ENCODE peak calls at places on chromosomes 7 and 10, in six cellular contexts. One of them, this sample, is unnamed.

GRCh38 chr7:110646814-110647213 is 444.1 kb upstream of the LRRN3 start:
- DNase-seq in retina: no peak
- DNase-seq in activated T-cell treated with anti-CD3 and anti-CD28 coated beads for 1 hour: no peak
- DNase-seq in T-helper 2 cell: no peak
- DNase-seq in fibroblast of mammary gland: no peak
- DNase-seq in epithelial cell of esophagus: no peak
- DNase-seq in this sample: no peak

GRCh38 chr10:104323721-104324686 is 14.3 kb downstream of the ITPRIP start:
- DNase-seq in retina: no peak
- DNase-seq in fibroblast of mammary gland: peak; percentile 12
- DNase-seq in activated T-cell treated with anti-CD3 and anti-CD28 coated beads for 1 hour: no peak
- DNase-seq in epithelial cell of esophagus: no peak
- DNase-seq in T-helper 2 cell: no peak
- DNase-seq in this sample: no peak

GRCh38 chr7:17044868-17045267 is 163.1 kb upstream of the AGR3 start:
- DNase-seq in epithelial cell of esophagus: no peak
- DNase-seq in fibroblast of mammary gland: no peak
- DNase-seq in retina: no peak
- DNase-seq in T-helper 2 cell: no peak
- DNase-seq in activated T-cell treated with anti-CD3 and anti-CD28 coated beads for 1 hour: no peak
- DNase-seq in this sample: no peak

GRCh38 chr7:105896407-105896842 is 20.0 kb upstream of the ATXN7L1 start:
- DNase-seq in T-helper 2 cell: peak; percentile 7
- DNase-seq in retina: no peak
- DNase-seq in fibroblast of mammary gland: no peak
- DNase-seq in activated T-cell treated with anti-CD3 and anti-CD28 coated beads for 1 hour: no peak
- DNase-seq in epithelial cell of esophagus: no peak
- DNase-seq in this sample: no peak

GRCh38 chr10:114925675-114926204 is 12.3 kb upstream of the TRUB1 start:
- DNase-seq in fibroblast of mammary gland: peak; percentile 53
- DNase-seq in activated T-cell treated with anti-CD3 and anti-CD28 coated beads for 1 hour: no peak
- DNase-seq in T-helper 2 cell: no peak
- DNase-seq in retina: no peak
- DNase-seq in epithelial cell of esophagus: peak; percentile 39
- DNase-seq in this sample: no peak

GRCh38 chr7:156848979-156849378 is 44.0 kb downstream of the LMBR1 start:
- DNase-seq in fibroblast of mammary gland: no peak
- DNase-seq in epithelial cell of esophagus: no peak
- DNase-seq in retina: no peak
- DNase-seq in activated T-cell treated with anti-CD3 and anti-CD28 coated beads for 1 hour: no peak
- DNase-seq in T-helper 2 cell: no peak
- DNase-seq in this sample: no peak

GRCh38 chr7:132240262-132240661 is 336.0 kb downstream of the PLXNA4 start:
- DNase-seq in activated T-cell treated with anti-CD3 and anti-CD28 coated beads for 1 hour: no peak
- DNase-seq in retina: no peak
- DNase-seq in epithelial cell of esophagus: no peak
- DNase-seq in T-helper 2 cell: no peak
- DNase-seq in fibroblast of mammary gland: no peak
- DNase-seq in this sample: no peak

GRCh38 chr7:149330914-149331567 is 69.0 kb downstream of the ZNF783 start:
- DNase-seq in epithelial cell of esophagus: peak; percentile 24
- DNase-seq in fibroblast of mammary gland: peak; percentile 13
- DNase-seq in T-helper 2 cell: no peak
- DNase-seq in activated T-cell treated with anti-CD3 and anti-CD28 coated beads for 1 hour: no peak
- DNase-seq in retina: no peak
- DNase-seq in this sample: no peak

GRCh38 chr10:113780681-113781250 is 29.3 kb downstream of the PLEKHS1 start:
- DNase-seq in retina: no peak
- DNase-seq in T-helper 2 cell: no peak
- DNase-seq in fibroblast of mammary gland: no peak
- DNase-seq in epithelial cell of esophagus: no peak
- DNase-seq in activated T-cell treated with anti-CD3 and anti-CD28 coated beads for 1 hour: no peak
- DNase-seq in this sample: no peak

GRCh38 chr10:52261362-52261761 is 52.7 kb upstream of the DKK1 start:
- DNase-seq in retina: no peak
- DNase-seq in fibroblast of mammary gland: peak; percentile 2
- DNase-seq in activated T-cell treated with anti-CD3 and anti-CD28 coated beads for 1 hour: no peak
- DNase-seq in epithelial cell of esophagus: peak; percentile 76
- DNase-seq in T-helper 2 cell: no peak
- DNase-seq in this sample: no peak

GRCh38 chr10:28282341-28282740 is 20.5 kb downstream of the MPP7 start:
- DNase-seq in epithelial cell of esophagus: no peak
- DNase-seq in fibroblast of mammary gland: no peak
- DNase-seq in T-helper 2 cell: no peak
- DNase-seq in retina: peak; percentile 82
- DNase-seq in activated T-cell treated with anti-CD3 and anti-CD28 coated beads for 1 hour: no peak
- DNase-seq in this sample: no peak